ENCODE peak calls at places on chromosomes 11 and 22, in six cellular contexts. S is NCI-H1694; Y is stimulated activated CD4-positive, alpha-beta T cell treated with anti-CD3 and anti-CD28 coated beads, Interleukin-12 subunit alpha, Interleukin-12 subunit beta, amount 100 ng/mL, for 4 hours; C is T-helper 1 cell; X is RCC 7860; M is Calu3. L is an unnamed sample.

GRCh38 chr11:45850446-45850845 is 3.2 kb downstream of the CRY2 start:
- DNase-seq in S (no peak), Y (no peak), C (no peak), X (peak; percentile 11), M (no peak), L (no peak)

GRCh38 chr11:112941096-112941495 is 20.1 kb upstream of the NCAM1 start:
- DNase-seq in S (no peak), Y (no peak), C (no peak), X (no peak), M (no peak), L (no peak)

GRCh38 chr22:43313497-43314474 is 29.4 kb downstream of the SCUBE1 start:
- DNase-seq in S (peak; percentile 48), Y (no peak), C (no peak), X (no peak), M (no peak), L (no peak)

GRCh38 chr11:36349345-36350136 is 53.5 kb downstream of the PRR5L start:
- DNase-seq in S (no peak), Y (no peak), C (no peak), X (no peak), M (no peak), L (no peak)

GRCh38 chr11:844693-845644 is 2.3 kb downstream of the TSPAN4 start:
- DNase-seq in S (peak; percentile 41), Y (no peak), C (no peak), X (peak; percentile 75), M (peak; percentile 62), L (no peak)

GRCh38 chr11:91904792-91905785 is 319.5 kb upstream of the FAT3 start:
- DNase-seq in S (no peak), Y (no peak), C (no peak), X (no peak), M (no peak), L (no peak)

GRCh38 chr11:45193695-45194094 is 47.3 kb downstream of the PRDM11 start:
- DNase-seq in S (no peak), Y (no peak), C (no peak), X (no peak), M (no peak), L (no peak)

GRCh38 chr11:61534901-61535839 is 26.6 kb downstream of the LRRC10B start:
- DNase-seq in S (no peak), Y (no peak), C (no peak), X (no peak), M (no peak), L (no peak)

GRCh38 chr11:6609502-6610015 is 2.5 kb downstream of the TAF10 start:
- DNase-seq in S (no peak), Y (no peak), C (no peak), X (no peak), M (no peak), L (no peak)

GRCh38 chr11:40376346-40376745 is 1083.1 kb downstream of the LRRC4C start:
- DNase-seq in S (no peak), Y (no peak), C (no peak), X (no peak), M (no peak), L (no peak)

GRCh38 chr22:26585104-26585790 is 4.7 kb downstream of the TPST2 start:
- DNase-seq in S (no peak), Y (no peak), C (no peak), X (peak; percentile 93), M (no peak), L (peak; percentile 73)

GRCh38 chr11:71304491-71304890 is 52.1 kb upstream of the SHANK2 start:
- DNase-seq in S (no peak), Y (no peak), C (no peak), X (no peak), M (no peak), L (no peak)

GRCh38 chr11:102637731-102638130 is 12.6 kb upstream of the MMP20 start:
- DNase-seq in S (no peak), Y (no peak), C (no peak), X (no peak), M (peak; percentile 39), L (no peak)

GRCh38 chr22:37187891-37188761 is at the start of gene C1QTNF6:
- DNase-seq in S (no peak), Y (no peak), C (no peak), X (peak; percentile 75), M (peak; percentile 39), L (peak; percentile 5)

GRCh38 chr11:12293486-12293885 is 83.9 kb upstream of the PARVA start:
- DNase-seq in S (no peak), Y (no peak), C (no peak), X (no peak), M (no peak), L (peak; percentile 51)

GRCh38 chr22:27299181-27300085 is 502.1 kb downstream of the MN1 start:
- DNase-seq in S (no peak), Y (no peak), C (no peak), X (no peak), M (no peak), L (no peak)

GRCh38 chr22:23696326-23696851 is 5.6 kb downstream of the RGL4 start:
- DNase-seq in S (no peak), Y (peak; percentile 60), C (peak; percentile 57), X (no peak), M (no peak), L (no peak)

GRCh38 chr22:50298937-50299656 is 8.3 kb downstream of the PLXNB2 start:
- DNase-seq in S (no peak), Y (no peak), C (no peak), X (no peak), M (no peak), L (no peak)

GRCh38 chr11:119907934-119908760 is 179.1 kb upstream of the NECTIN1 start:
- DNase-seq in S (peak; percentile 12), Y (no peak), C (no peak), X (no peak), M (no peak), L (peak; percentile 77)

GRCh38 chr11:125390949-125391348 is 105.1 kb downstream of the FEZ1 start:
- DNase-seq in S (no peak), Y (no peak), C (no peak), X (no peak), M (no peak), L (no peak)

GRCh38 chr11:78424334-78425270 is 7.0 kb upstream of the GAB2 start:
- DNase-seq in S (no peak), Y (no peak), C (no peak), X (no peak), M (no peak), L (no peak)

GRCh38 chr11:67301313-67301921 is 1.9 kb upstream of the SSH3 start:
- DNase-seq in S (no peak), Y (no peak), C (no peak), X (no peak), M (no peak), L (no peak)

GRCh38 chr22:28923826-28924732 is 40.7 kb downstream of the ZNRF3 start:
- DNase-seq in S (no peak), Y (no peak), C (no peak), X (no peak), M (peak; percentile 47), L (peak; percentile 60)

GRCh38 chr22:38706885-38707180 is 1.1 kb downstream of the GTPBP1 start:
- DNase-seq in S (no peak), Y (no peak), C (no peak), X (no peak), M (no peak), L (no peak)

GRCh38 chr11:65917434-65918210 is 1.2 kb downstream of the C11orf68 start:
- DNase-seq in S (no peak), Y (no peak), C (no peak), X (no peak), M (no peak), L (no peak)

GRCh38 chr11:68988486-68988885 is 7.7 kb upstream of the MRGPRD start:
- DNase-seq in S (no peak), Y (no peak), C (no peak), X (no peak), M (no peak), L (no peak)

GRCh38 chr11:73956876-73957653 is 6.2 kb downstream of the DNAJB13 start:
- DNase-seq in S (no peak), Y (no peak), C (no peak), X (no peak), M (no peak), L (peak; percentile 60)

GRCh38 chr11:22634897-22635629 is 9.4 kb upstream of the FANCF start:
- DNase-seq in S (no peak), Y (no peak), C (no peak), X (no peak), M (peak; percentile 32), L (no peak)

GRCh38 chr22:35212020-35212419 is 45.3 kb upstream of the HMGXB4 start:
- DNase-seq in S (no peak), Y (no peak), C (no peak), X (peak; percentile 25), M (no peak), L (no peak)

GRCh38 chr11:108775324-108775723 is 110.5 kb downstream of the DDX10 start:
- DNase-seq in S (no peak), Y (no peak), C (no peak), X (no peak), M (no peak), L (no peak)

GRCh38 chr11:115678942-115679341 is 174.7 kb upstream of the CADM1 start:
- DNase-seq in S (no peak), Y (no peak), C (no peak), X (no peak), M (no peak), L (no peak)

L was measured in posterior cingulate gyrus.